ENCODE peak calls at places on chromosomes 3 and 15, in nine cellular contexts. W is fibroblast of mammary gland, T is AG04450, J is BE2C, E is fibroblast of lung, L is AG09309, P is HCT116, Z is IMR-90, F is neural crest cell. V is an unnamed sample.
A peak's percentile ranks its signal among the peaks of the same experiment; 100 is the strongest.

GRCh38 chr15:37015025-37015424 is 85.3 kb downstream of the MEIS2 start:
- DNase-seq in W (peak; percentile 88), T (no peak), J (peak; percentile 42), E (peak; percentile 90), L (peak; percentile 14), P (no peak), Z (no peak), F (no peak), V (no peak)

GRCh38 chr15:74315626-74316025 is 51.8 kb downstream of the CYP11A1 start:
- DNase-seq in W (no peak), T (no peak), J (no peak), E (no peak), L (no peak), P (no peak), Z (no peak), F (no peak), V (no peak)

GRCh38 chr3:107235923-107236315 is 141.3 kb upstream of the CCDC54 start:
- DNase-seq in W (peak; percentile 95), T (peak; percentile 74), J (peak; percentile 49), E (peak; percentile 76), L (peak; percentile 59), P (peak; percentile 68), Z (peak; percentile 89), F (peak; percentile 53), V (peak; percentile 79)

GRCh38 chr3:89107461-89108035 is at the start of gene EPHA3:
- DNase-seq in W (peak; percentile 45), T (peak; percentile 10), J (peak; percentile 78), E (peak; percentile 84), L (peak; percentile 5), P (no peak), Z (peak; percentile 58), F (peak; percentile 70), V (no peak)

GRCh38 chr3:125123455-125123854 is 67.7 kb upstream of the HEG1 start:
- DNase-seq in W (no peak), T (no peak), J (no peak), E (peak; percentile 63), L (no peak), P (no peak), Z (no peak), F (no peak), V (no peak)

GRCh38 chr3:63791974-63792373 is 27.1 kb upstream of the C3orf49 start:
- DNase-seq in W (peak; percentile 80), T (no peak), J (no peak), E (peak; percentile 54), L (peak; percentile 61), P (no peak), Z (peak; percentile 53), F (no peak), V (peak; percentile 1)

GRCh38 chr15:49492834-49493233 is 69.8 kb downstream of the FGF7 start:
- DNase-seq in W (peak; percentile 96), T (peak; percentile 37), J (no peak), E (peak; percentile 28), L (peak; percentile 76), P (no peak), Z (peak; percentile 90), F (no peak), V (no peak)

GRCh38 chr15:64740361-64741170 is 34.8 kb downstream of the RBPMS2 start:
- DNase-seq in W (peak; percentile 67), T (no peak), J (peak; percentile 33), E (peak; percentile 45), L (no peak), P (no peak), Z (peak; percentile 77), F (no peak), V (peak; percentile 72)

GRCh38 chr3:107981471-107982111 is 109.2 kb downstream of the CD47 start:
- DNase-seq in W (peak; percentile 25), T (no peak), J (no peak), E (no peak), L (no peak), P (no peak), Z (no peak), F (no peak), V (peak; percentile 40)

GRCh38 chr15:25783607-25784131 is 79.5 kb downstream of the ATP10A start:
- DNase-seq in W (peak; percentile 62), T (no peak), J (no peak), E (no peak), L (no peak), P (no peak), Z (peak; percentile 38), F (peak; percentile 31), V (no peak)

GRCh38 chr3:195911946-195912270 is 3.6 kb upstream of the TNK2 start:
- DNase-seq in W (no peak), T (no peak), J (no peak), E (no peak), L (no peak), P (no peak), Z (no peak), F (no peak), V (no peak)

GRCh38 chr3:186258968-186259367 is 103.1 kb downstream of the DGKG start:
- DNase-seq in W (no peak), T (no peak), J (peak; percentile 67), E (no peak), L (no peak), P (no peak), Z (no peak), F (no peak), V (no peak)

GRCh38 chr3:129699635-129700034 is 93.2 kb upstream of the PLXND1 start:
- DNase-seq in W (no peak), T (no peak), J (no peak), E (no peak), L (no peak), P (no peak), Z (no peak), F (no peak), V (no peak)

GRCh38 chr3:76438971-76439370 is 600.9 kb upstream of the ROBO2 start:
- DNase-seq in W (no peak), T (no peak), J (no peak), E (peak; percentile 57), L (no peak), P (no peak), Z (peak; percentile 77), F (no peak), V (no peak)

GRCh38 chr3:189710620-189711388 is 79.6 kb downstream of the TP63 start:
- DNase-seq in W (peak; percentile 98), T (peak; percentile 94), J (no peak), E (peak; percentile 99), L (peak; percentile 96), P (no peak), Z (peak; percentile 99), F (no peak), V (no peak)

GRCh38 chr15:79394231-79394630 is 37.9 kb upstream of the MINAR1 start:
- DNase-seq in W (peak; percentile 71), T (peak; percentile 8), J (no peak), E (peak; percentile 81), L (peak; percentile 11), P (no peak), Z (peak; percentile 79), F (no peak), V (no peak)

GRCh38 chr3:171813897-171814460 is 3.7 kb upstream of the PLD1 start:
- DNase-seq in W (peak; percentile 84), T (no peak), J (no peak), E (peak; percentile 83), L (no peak), P (no peak), Z (no peak), F (no peak), V (no peak)

GRCh38 chr3:11558002-11558401 is 85.7 kb downstream of the VGLL4 start:
- DNase-seq in W (peak; percentile 95), T (no peak), J (no peak), E (peak; percentile 92), L (peak; percentile 57), P (no peak), Z (peak; percentile 90), F (no peak), V (no peak)
- TF ChIP-seq CTCF in W (no peak), T (no peak), J (no peak), E (no peak), L (no peak), P (no peak), Z (no peak), F (no peak), V (no peak)

GRCh38 chr15:52277575-52277974 is 18.0 kb downstream of the MYO5C start:
- DNase-seq in W (no peak), T (no peak), J (no peak), E (no peak), L (no peak), P (no peak), Z (no peak), F (no peak), V (no peak)
- TF ChIP-seq CTCF in W (no peak), T (no peak), J (no peak), E (no peak), L (no peak), P (no peak), Z (no peak), F (no peak), V (no peak)

GRCh38 chr3:155854147-155854940 is at the start of gene SLC33A1:
- DNase-seq in W (peak; percentile 100), T (peak; percentile 98), J (peak; percentile 98), E (peak; percentile 99), L (peak; percentile 98), P (peak; percentile 99), Z (peak; percentile 99), F (peak; percentile 96), V (peak; percentile 99)

GRCh38 chr3:155861476-155862183 is 7.4 kb upstream of the SLC33A1 start:
- DNase-seq in W (no peak), T (no peak), J (no peak), E (no peak), L (no peak), P (no peak), Z (peak; percentile 8), F (no peak), V (no peak)

GRCh38 chr3:155859859-155860258 is 5.6 kb upstream of the SLC33A1 start:
- DNase-seq in W (peak; percentile 43), T (no peak), J (no peak), E (peak; percentile 5), L (no peak), P (no peak), Z (peak; percentile 18), F (no peak), V (no peak)
- TF ChIP-seq CTCF in W (peak; percentile 24), T (peak; percentile 38), J (peak; percentile 41), E (no peak), L (peak; percentile 27), P (peak; percentile 38), Z (peak; percentile 40), F (peak; percentile 40), V (peak; percentile 11)

GRCh38 chr15:53611145-53611920 is 148.1 kb downstream of the WDR72 start:
- DNase-seq in W (no peak), T (no peak), J (no peak), E (peak; percentile 62), L (no peak), P (no peak), Z (no peak), F (no peak), V (no peak)
- TF ChIP-seq CTCF in W (no peak), T (no peak), J (no peak), E (no peak), L (no peak), P (no peak), Z (no peak), F (no peak), V (no peak)

GRCh38 chr15:63420333-63420741 is 38.7 kb upstream of the CA12 start:
- DNase-seq in W (no peak), T (no peak), J (no peak), E (no peak), L (no peak), P (no peak), Z (peak; percentile 43), F (no peak), V (no peak)
- TF ChIP-seq CTCF in W (no peak), T (no peak), J (peak; percentile 28), E (no peak), L (no peak), P (peak; percentile 8), Z (no peak), F (no peak), V (no peak)

GRCh38 chr3:9731206-9732079 is at the start of gene BRPF1:
- DNase-seq in W (peak; percentile 98), T (peak; percentile 99), J (peak; percentile 97), E (peak; percentile 99), L (peak; percentile 96), P (peak; percentile 98), Z (peak; percentile 99), F (peak; percentile 96), V (peak; percentile 95)
- TF ChIP-seq CTCF in W (no peak), T (no peak), J (no peak), E (no peak), L (peak; percentile 2), P (no peak), Z (no peak), F (no peak), V (no peak)